ENCODE peak calls at places on chromosomes 7 and 10, in six cellular contexts. N is BJ, V is fibroblast of pulmonary artery, E is thoracic aorta, Z is right lobe of liver, L is astrocyte of the spinal cord. H is an unnamed sample.
A peak's percentile ranks its signal among the peaks of the same experiment; 100 is the strongest.

GRCh38 chr10:83603708-83604107 is 535.6 kb upstream of the GHITM start:
- DNase-seq in V (peak; percentile 80), E (no peak), Z (no peak), N (no peak), L (peak; percentile 56), H (peak; percentile 0)

GRCh38 chr7:54546081-54546985 is 4.2 kb downstream of the VSTM2A start:
- DNase-seq in N (no peak), L (no peak), Z (no peak), E (no peak), V (no peak), H (no peak)

GRCh38 chr7:33183504-33183903 is 54.1 kb downstream of the BBS9 start:
- DNase-seq in N (peak; percentile 39), L (no peak), Z (no peak), V (no peak), E (no peak), H (no peak)

GRCh38 chr7:101816499-101817030 is 861 bp upstream of the CUX1 start:
- DNase-seq in E (no peak), V (peak; percentile 38), L (no peak), Z (peak; percentile 73), N (no peak), H (no peak)

GRCh38 chr7:43847496-43847895 is 21.8 kb downstream of the MRPS24 start:
- DNase-seq in Z (no peak), N (no peak), V (no peak), L (peak; percentile 30), E (no peak), H (no peak)

GRCh38 chr7:130485734-130486113 is 6.2 kb upstream of the MEST start:
- DNase-seq in N (no peak), Z (no peak), E (no peak), L (no peak), V (no peak), H (no peak)

GRCh38 chr7:42096681-42097637 is 140.1 kb downstream of the GLI3 start:
- DNase-seq in Z (no peak), V (peak; percentile 72), L (peak; percentile 74), N (no peak), E (no peak), H (peak; percentile 97)

GRCh38 chr10:102752266-102752930 is 8.7 kb downstream of the WBP1L start:
- DNase-seq in N (peak; percentile 91), Z (peak; percentile 8), E (no peak), L (peak; percentile 87), V (peak; percentile 78), H (peak; percentile 98)

GRCh38 chr7:116810267-116811116 is 51.9 kb upstream of the CAPZA2 start:
- DNase-seq in N (no peak), V (no peak), E (no peak), L (no peak), Z (no peak), H (peak; percentile 40)

DNA sequence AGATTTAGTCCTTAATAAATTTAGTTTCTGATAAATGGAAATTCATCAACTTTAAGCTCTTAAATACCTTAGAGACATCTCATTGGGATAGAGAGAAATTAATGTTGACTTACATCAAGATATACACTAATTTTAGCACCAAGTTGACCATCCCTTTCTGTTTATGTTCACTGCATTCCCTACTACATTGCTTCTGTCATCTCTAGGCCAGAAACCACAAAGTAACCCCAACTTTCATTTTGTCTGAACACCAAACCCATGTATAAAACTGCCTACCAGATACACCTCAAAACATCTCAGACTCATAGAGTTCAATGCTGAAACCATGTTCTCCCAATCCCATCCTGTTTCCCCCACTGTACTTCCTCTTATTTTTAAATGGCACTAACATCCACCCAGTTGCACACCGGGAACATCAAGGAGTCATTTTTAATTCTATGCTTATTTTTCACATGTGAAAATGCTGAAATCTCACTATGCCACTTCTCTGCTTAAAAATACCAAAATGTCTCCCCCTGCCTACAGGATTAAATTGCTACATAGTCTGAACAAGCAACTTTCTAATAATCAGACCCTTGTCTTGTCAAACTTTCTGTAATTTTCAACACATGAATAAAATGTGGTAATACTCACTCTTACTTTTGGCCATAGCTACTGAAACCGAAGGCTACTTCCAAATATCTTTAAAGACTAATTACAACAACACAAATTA is 201.6 kb downstream of the SEMA3D start:
- DNase-seq in L (no peak), Z (no peak), V (peak; percentile 14), N (no peak), E (no peak), H (peak; percentile 27)
- TF ChIP-seq CTCF in L (peak; percentile 18), Z (no peak), V (peak; percentile 25), N (no peak), E (no peak), H (peak; percentile 31)

DNA sequence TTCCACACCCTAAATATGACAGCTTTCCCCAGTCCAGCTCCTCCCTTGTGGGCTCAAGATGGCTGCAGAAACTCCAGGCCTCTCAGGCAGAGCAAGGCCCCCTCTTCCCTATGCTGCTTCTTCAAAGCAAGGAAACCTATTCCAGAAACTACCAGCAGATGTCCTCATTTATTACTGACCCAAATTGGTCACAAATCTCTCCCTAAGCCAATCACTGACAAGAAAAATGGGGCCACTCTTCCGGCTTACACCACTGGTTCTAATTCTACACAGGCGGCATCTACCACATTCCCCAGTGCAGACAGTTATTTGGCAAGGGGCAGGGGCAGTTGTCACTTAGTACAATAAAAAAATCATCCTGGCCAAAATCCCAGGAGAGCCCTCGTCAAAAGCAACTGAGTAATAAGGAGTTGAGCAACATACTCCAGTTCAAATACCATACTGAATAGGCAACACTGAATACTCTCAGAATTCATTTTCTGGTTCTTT is 150.4 kb downstream of the SFMBT2 start:
- DNase-seq in E (peak; percentile 55), N (peak; percentile 32), V (peak; percentile 99), L (peak; percentile 93), Z (no peak), H (peak; percentile 91)
- H3K4me3 ChIP-seq in E (no peak overlapping the region), N (no peak overlapping the region), V (no peak overlapping the region), L (no peak overlapping the region), Z (no peak overlapping the region), H (no peak overlapping the region)

GRCh38 chr7:133641436-133641835 is 388.6 kb downstream of the EXOC4 start:
- DNase-seq in N (no peak), L (no peak), E (no peak), Z (no peak), V (no peak), H (no peak)
- TF ChIP-seq CTCF in N (no peak), L (no peak), E (no peak), Z (no peak), V (no peak), H (no peak)

GRCh38 chr10:75043256-75044121 is 68.0 kb upstream of the SAMD8 start:
- DNase-seq in L (no peak), E (no peak), Z (no peak), N (no peak), V (no peak), H (no peak)
- H3K4me3 ChIP-seq in L (no peak overlapping the region), E (peak overlapping the region; percentile 28), Z (no peak overlapping the region), N (no peak overlapping the region), V (no peak overlapping the region), H (no peak overlapping the region)